ENCODE peak calls at places on chromosomes 3 and 15, in nine cellular contexts. U is psoas muscle, G is pancreas, P is colonic mucosa, W is adipocyte, Z is prostate gland, A is uterus, F is A673, J is fibroblast of pulmonary artery. K is an unnamed sample.

GRCh38 chr3:129304141-129304540 is 25.5 kb downstream of the HMCES start:
- DNase-seq in U (no peak), G (no peak), P (no peak), W (peak; percentile 55), Z (no peak), A (no peak), F (no peak), J (peak; percentile 59), K (no peak)

GRCh38 chr3:180066598-180066997 is 29.9 kb upstream of the PEX5L start:
- DNase-seq in U (no peak), G (no peak), P (no peak), W (no peak), Z (no peak), A (no peak), F (no peak), J (no peak), K (no peak)

GRCh38 chr3:108830991-108831390 is 8.4 kb downstream of the TRAT1 start:
- DNase-seq in U (no peak), G (no peak), P (no peak), W (no peak), Z (no peak), A (no peak), F (no peak), J (no peak), K (no peak)

GRCh38 chr15:97849183-97849582 is 111.3 kb upstream of the ARRDC4 start:
- DNase-seq in U (no peak), G (no peak), P (no peak), W (no peak), Z (no peak), A (no peak), F (no peak), J (no peak), K (no peak)

GRCh38 chr3:195221015-195221853 is 49.7 kb downstream of the XXYLT1 start:
- DNase-seq in U (peak; percentile 40), G (no peak), P (peak; percentile 6), W (no peak), Z (no peak), A (peak; percentile 34), F (no peak), J (peak; percentile 58), K (no peak)

GRCh38 chr15:85579011-85579701 is 198.8 kb downstream of the AKAP13 start:
- DNase-seq in U (no peak), G (peak; percentile 70), P (peak; percentile 82), W (no peak), Z (no peak), A (no peak), F (no peak), J (no peak), K (no peak)

GRCh38 chr3:161395115-161395514 is 23.8 kb upstream of the SPTSSB start:
- DNase-seq in U (no peak), G (no peak), P (no peak), W (no peak), Z (no peak), A (no peak), F (no peak), J (no peak), K (no peak)

GRCh38 chr15:32823750-32824149 is 105.9 kb downstream of the GREM1 start:
- DNase-seq in U (no peak), G (no peak), P (no peak), W (no peak), Z (peak; percentile 78), A (no peak), F (no peak), J (no peak), K (no peak)

GRCh38 chr15:26102988-26103387 is 239.9 kb upstream of the ATP10A start:
- DNase-seq in U (no peak), G (no peak), P (no peak), W (no peak), Z (no peak), A (no peak), F (no peak), J (no peak), K (peak; percentile 61)

GRCh38 chr15:81296673-81297072 is 27.3 kb downstream of the STARD5 start:
- DNase-seq in U (no peak), G (no peak), P (peak; percentile 49), W (no peak), Z (no peak), A (no peak), F (peak; percentile 94), J (no peak), K (no peak)

GRCh38 chr15:78301813-78302212 is 2.4 kb upstream of the SKIC8 start:
- DNase-seq in U (no peak), G (no peak), P (no peak), W (no peak), Z (no peak), A (no peak), F (no peak), J (no peak), K (no peak)

GRCh38 chr3:150177673-150178378 is 207.1 kb upstream of the PFN2 start:
- DNase-seq in U (no peak), G (no peak), P (no peak), W (peak; percentile 32), Z (no peak), A (no peak), F (peak; percentile 14), J (peak; percentile 31), K (peak; percentile 92)

GRCh38 chr15:40439461-40440299 is 1.1 kb upstream of the BAHD1 start:
- DNase-seq in U (peak; percentile 42), G (peak; percentile 59), P (peak; percentile 59), W (peak; percentile 64), Z (no peak), A (peak; percentile 57), F (peak; percentile 46), J (peak; percentile 31), K (peak; percentile 47)

GRCh38 chr3:122725106-122725505 is 44.5 kb downstream of the PARP14 start:
- DNase-seq in U (no peak), G (no peak), P (no peak), W (no peak), Z (no peak), A (no peak), F (no peak), J (no peak), K (no peak)

GRCh38 chr15:73964736-73965093 is 27.4 kb downstream of the STOML1 start:
- DNase-seq in U (peak; percentile 84), G (peak; percentile 61), P (peak; percentile 84), W (peak; percentile 86), Z (peak; percentile 57), A (peak; percentile 81), F (peak; percentile 87), J (peak; percentile 84), K (peak; percentile 75)

GRCh38 chr3:15794303-15794771 is 3.4 kb downstream of the ANKRD28 start:
- DNase-seq in U (no peak), G (no peak), P (no peak), W (peak; percentile 84), Z (no peak), A (no peak), F (no peak), J (peak; percentile 77), K (peak; percentile 86)

GRCh38 chr3:354433-354832 is 157.9 kb downstream of the CHL1 start:
- DNase-seq in U (no peak), G (no peak), P (peak; percentile 31), W (peak; percentile 51), Z (peak; percentile 29), A (peak; percentile 28), F (peak; percentile 75), J (peak; percentile 55), K (peak; percentile 65)

GRCh38 chr3:52006017-52006819 is 10.5 kb upstream of the RPL29 start:
- DNase-seq in U (peak; percentile 13), G (no peak), P (no peak), W (no peak), Z (no peak), A (no peak), F (no peak), J (no peak), K (no peak)

GRCh38 chr3:170330366-170330765 is 27.1 kb upstream of the SKIL start:
- DNase-seq in U (no peak), G (no peak), P (peak; percentile 29), W (peak; percentile 43), Z (no peak), A (no peak), F (peak; percentile 19), J (peak; percentile 48), K (peak; percentile 48)

GRCh38 chr3:127816783-127817182 is 5.5 kb downstream of the MGLL start:
- DNase-seq in U (no peak), G (no peak), P (no peak), W (no peak), Z (no peak), A (no peak), F (no peak), J (no peak), K (no peak)

GRCh38 chr3:14525685-14526631 is 14.2 kb downstream of the GRIP2 start:
- DNase-seq in U (no peak), G (no peak), P (no peak), W (peak; percentile 39), Z (no peak), A (peak; percentile 28), F (no peak), J (peak; percentile 31), K (peak; percentile 28)
- H3K4me3 ChIP-seq in U (peak overlapping the region; percentile 35), G (no peak overlapping the region), P (no peak overlapping the region), W (peak overlapping the region; percentile 12), Z (peak overlapping the region; percentile 6), A (no peak overlapping the region), F (no peak overlapping the region), J (no peak overlapping the region), K (no peak overlapping the region)

DNA sequence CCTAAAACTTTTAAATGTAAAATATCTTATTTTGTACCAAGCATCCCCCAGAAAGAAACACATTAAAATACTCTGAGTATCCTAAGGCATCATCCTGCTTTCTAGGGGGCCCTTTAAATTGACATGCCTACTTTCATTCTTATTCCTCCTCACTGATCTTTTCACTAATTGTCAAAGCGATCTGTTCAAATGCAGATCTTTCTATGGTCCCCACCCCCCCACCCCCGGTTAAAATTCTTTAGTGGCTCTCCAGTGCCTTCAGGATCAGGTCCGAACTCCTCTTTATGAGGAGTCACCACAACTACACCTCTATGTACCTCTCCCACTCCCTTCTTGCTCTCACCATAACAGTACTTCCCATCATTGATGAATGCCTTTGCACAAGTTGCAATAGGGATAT is 19.2 kb upstream of the TFDP2 start:
- DNase-seq in U (no peak), G (no peak), P (no peak), W (no peak), Z (no peak), A (no peak), F (no peak), J (no peak), K (no peak)
- H3K4me3 ChIP-seq in U (no peak overlapping the region), G (no peak overlapping the region), P (no peak overlapping the region), W (no peak overlapping the region), Z (no peak overlapping the region), A (no peak overlapping the region), F (no peak overlapping the region), J (no peak overlapping the region), K (no peak overlapping the region)

GRCh38 chr3:42503251-42503924 is 945 bp downstream of the VIPR1 start:
- DNase-seq in U (no peak), G (no peak), P (peak; percentile 40), W (no peak), Z (no peak), A (peak; percentile 1), F (no peak), J (no peak), K (no peak)
- H3K4me3 ChIP-seq in U (peak overlapping the region; percentile 61), G (no peak overlapping the region), P (peak overlapping the region; percentile 54), W (no peak overlapping the region), Z (peak overlapping the region; percentile 54), A (no peak overlapping the region), F (no peak overlapping the region), J (peak overlapping the region; percentile 59), K (no peak overlapping the region)

DNA sequence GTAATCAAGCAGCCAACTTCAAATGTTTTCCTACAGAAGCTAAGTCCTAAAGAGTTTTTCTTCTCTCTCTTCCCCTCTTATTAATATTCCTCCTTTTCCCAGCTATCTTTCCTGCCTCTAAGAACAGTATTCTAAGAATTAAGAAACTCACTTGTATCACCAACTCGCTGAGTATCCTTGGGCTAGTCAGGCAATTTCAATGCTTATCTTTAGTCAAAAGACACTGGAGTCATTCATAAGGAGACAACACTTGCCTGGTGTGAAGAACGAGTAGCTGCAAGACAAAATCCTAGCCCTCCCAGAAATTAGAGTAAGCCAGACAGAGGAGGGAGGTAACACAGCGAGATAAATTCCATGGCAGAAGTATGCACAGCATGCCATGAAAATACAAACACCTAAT is 10.7 kb downstream of the VGLL4 start:
- DNase-seq in U (no peak), G (no peak), P (no peak), W (no peak), Z (no peak), A (no peak), F (no peak), J (no peak), K (no peak)
- H3K4me3 ChIP-seq in U (no peak overlapping the region), G (no peak overlapping the region), P (no peak overlapping the region), W (no peak overlapping the region), Z (no peak overlapping the region), A (no peak overlapping the region), F (no peak overlapping the region), J (no peak overlapping the region), K (no peak overlapping the region)

K was measured in fibroblast of mammary gland.